ENCODE peak calls at places on chromosomes 13 and 19, in four cellular contexts. C, A, W and L are unnamed samples.

GRCh38 chr19:4059493-4059880 is 7.2 kb downstream of the ZBTB7A start:
- DNase-seq in A (no peak), W (no peak), C (no peak), L (no peak)

GRCh38 chr19:46944918-46945628 is 74.6 kb upstream of the NPAS1 start:
- DNase-seq in W (peak), A (peak), C (peak), L (peak)

GRCh38 chr13:98050041-98050466 is 92.8 kb upstream of the FARP1 start:
- DNase-seq in A (no peak), W (no peak), C (peak), L (peak)

GRCh38 chr19:2575734-2576481 is 100.0 kb downstream of the GADD45B start:
- DNase-seq in A (peak), W (peak), C (peak), L (peak)

GRCh38 chr19:38210458-38210987 is 13.5 kb downstream of the DPF1 start:
- DNase-seq in W (peak), C (peak), A (peak), L (no peak)

GRCh38 chr19:30302076-30302475 is 70.1 kb upstream of the ZNF536 start:
- DNase-seq in C (no peak), A (no peak), W (no peak), L (no peak)

GRCh38 chr13:101382086-101382485 is 34.2 kb downstream of the NALCN start:
- DNase-seq in A (no peak), W (no peak), C (no peak), L (no peak)

GRCh38 chr13:31775686-31776085 is 36.4 kb downstream of the RXFP2 start:
- DNase-seq in W (peak), C (no peak), A (no peak), L (peak)

GRCh38 chr19:41746593-41747227 is 8.6 kb upstream of the CEACAM6 start:
- DNase-seq in C (peak), W (peak), A (peak), L (peak)

GRCh38 chr13:100506600-100507422 is 81.8 kb downstream of the GGACT start:
- DNase-seq in W (no peak), A (no peak), C (no peak), L (peak)

GRCh38 chr13:73556902-73557301 is 498.1 kb downstream of the KLF5 start:
- DNase-seq in A (no peak), W (no peak), C (no peak), L (peak)

GRCh38 chr19:21482863-21483276 is 22.5 kb upstream of the ZNF429 start:
- DNase-seq in A (peak), C (no peak), W (peak), L (peak)

GRCh38 chr13:30748717-30749116 is 13.4 kb downstream of the ALOX5AP start:
- DNase-seq in C (no peak), A (no peak), W (no peak), L (no peak)

GRCh38 chr13:104868806-104869205 is 1666.7 kb downstream of the EFNB2 start:
- DNase-seq in A (no peak), C (no peak), W (no peak), L (no peak)

GRCh38 chr13:112481458-112481857 is 105.3 kb downstream of the SPACA7 start:
- DNase-seq in C (no peak), W (no peak), A (no peak), L (peak)

GRCh38 chr13:44015808-44016207 is 136.1 kb downstream of the LACC1 start:
- DNase-seq in C (no peak), A (no peak), W (no peak), L (no peak)

GRCh38 chr19:13010992-13011652 is 15.8 kb downstream of the NFIX start:
- DNase-seq in A (no peak), C (no peak), W (no peak), L (no peak)

GRCh38 chr13:100297413-100297812 is 208.5 kb downstream of the PCCA start:
- DNase-seq in A (no peak), C (no peak), W (no peak), L (no peak)

GRCh38 chr13:29573190-29573589 is 22.3 kb downstream of the SLC7A1 start:
- DNase-seq in A (peak), W (peak), C (peak), L (peak)

GRCh38 chr19:41521860-41522555 is 54.0 kb upstream of the CEACAM21 start:
- DNase-seq in W (no peak), C (no peak), A (no peak), L (no peak)

GRCh38 chr13:67390462-67391093 is 160.4 kb upstream of the PCDH9 start:
- DNase-seq in A (peak), C (peak), W (peak), L (peak)

GRCh38 chr13:81409284-81409683 is 1068.4 kb upstream of the SPRY2 start:
- DNase-seq in C (no peak), A (no peak), W (no peak), L (no peak)

GRCh38 chr13:55576389-55576788 is 1564.3 kb upstream of the PRR20A start:
- DNase-seq in C (no peak), A (no peak), W (no peak), L (no peak)

GRCh38 chr13:26473571-26474230 is 83.8 kb upstream of the WASF3 start:
- DNase-seq in A (no peak), C (no peak), W (peak), L (no peak)

GRCh38 chr19:52963229-52963760 is 614 bp upstream of the ZNF816 start:
- DNase-seq in W (no peak), C (no peak), A (no peak), L (no peak)

GRCh38 chr13:94352057-94352456 is 127.4 kb downstream of the DCT start:
- DNase-seq in W (peak), A (peak), C (peak), L (peak)

GRCh38 chr13:99027661-99028425 is 50.0 kb upstream of the DOCK9 start:
- DNase-seq in A (no peak), C (no peak), W (no peak), L (no peak)

GRCh38 chr13:63190742-63191141 is 1775.1 kb upstream of the PCDH20 start:
- DNase-seq in W (peak), A (peak), C (peak), L (peak)

GRCh38 chr19:1753730-1754442 is 580 bp downstream of the ONECUT3 start:
- DNase-seq in W (no peak), C (no peak), A (no peak), L (no peak)

GRCh38 chr13:25682221-25682620 is 310.4 kb downstream of the ATP8A2 start:
- DNase-seq in C (no peak), W (no peak), A (no peak), L (no peak)

GRCh38 chr19:4016486-4016885 is 8.9 kb downstream of the PIAS4 start:
- DNase-seq in C (no peak), W (no peak), A (no peak), L (no peak)

GRCh38 chr19:45424191-45425058 is 708 bp upstream of the ERCC1 start:
- DNase-seq in W (peak), C (peak), A (peak), L (peak)

DNA sequence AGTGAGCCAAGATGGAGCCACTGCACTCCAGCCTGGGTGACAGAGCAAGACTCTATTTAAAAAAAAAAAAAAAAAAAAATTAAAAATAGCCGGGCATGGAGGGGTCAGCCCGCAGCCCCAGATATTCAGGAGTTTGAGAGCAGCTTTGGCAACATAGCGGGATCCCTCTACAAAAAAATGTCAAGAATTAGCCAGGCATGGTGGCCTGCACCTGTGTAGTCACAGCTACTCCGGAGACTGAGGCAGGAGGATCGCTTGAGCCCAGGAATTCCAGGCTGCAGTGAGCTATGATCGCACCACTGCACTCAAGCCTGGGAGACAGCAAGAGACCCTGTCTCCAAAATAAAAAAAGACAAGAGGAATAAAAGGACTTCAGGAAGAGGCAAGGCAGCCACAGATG is 716 bp downstream of the AP1M2 start:
- DNase-seq in A (no peak), C (no peak), W (no peak), L (no peak)
- H3K4me3 ChIP-seq in A (no peak), C (no peak), W (no peak), L (no peak)

GRCh38 chr19:55441319-55441691 is 1.8 kb downstream of the SHISA7 start:
- DNase-seq in C (no peak), W (no peak), A (no peak), L (no peak)

GRCh38 chr19:55443824-55444719 is 972 bp upstream of the SHISA7 start:
- DNase-seq in A (no peak), C (no peak), W (no peak), L (no peak)

GRCh38 chr19:55443045-55443823 is at the start of gene SHISA7:
- DNase-seq in C (no peak), W (no peak), A (no peak), L (no peak)

GRCh38 chr19:55441692-55442321 is 1.3 kb downstream of the SHISA7 start:
- DNase-seq in A (no peak), C (no peak), W (no peak), L (no peak)

DNA sequence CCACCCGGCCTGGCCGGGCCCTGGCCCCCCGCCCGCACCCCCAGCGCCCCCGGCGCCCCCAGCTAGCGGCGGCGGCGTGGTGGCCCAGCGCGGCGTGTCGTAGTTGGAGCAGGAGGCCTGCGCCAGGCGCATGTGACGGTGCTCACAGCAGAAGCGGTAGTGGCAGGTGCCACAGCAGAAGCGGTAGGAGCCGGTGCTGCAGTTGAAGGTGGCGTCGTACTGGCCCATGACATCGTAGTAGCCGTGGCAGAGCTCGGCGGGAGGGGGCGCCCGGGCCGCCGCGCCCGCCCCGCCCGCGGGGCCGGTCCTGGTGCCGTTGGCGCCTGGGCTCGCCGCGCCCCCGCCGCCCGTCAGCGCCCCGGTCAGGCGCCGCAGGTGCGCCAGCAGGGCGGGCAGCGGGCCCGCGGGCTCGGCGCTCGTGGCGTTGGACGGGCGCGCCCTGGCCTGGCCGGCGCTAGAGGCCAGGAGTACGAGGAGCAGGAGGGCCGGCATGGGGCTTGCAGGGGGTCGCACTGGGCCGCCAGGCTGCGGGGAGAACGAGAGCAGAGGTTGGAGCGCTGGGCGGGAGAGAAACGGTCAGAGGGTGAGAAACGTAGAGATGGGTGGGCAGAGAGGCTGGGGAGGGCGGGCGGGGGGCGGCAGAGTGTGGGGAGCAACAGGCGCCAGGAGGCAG is 592 bp downstream of the SHISA7 start:
- DNase-seq in A (no peak), W (no peak), C (no peak), L (no peak)
- TF ChIP-seq CTCF in A (no peak), W (no peak), C (no peak), L (no peak)

GRCh38 chr19:18428173-18428836 is 9.1 kb downstream of the SSBP4 start:
- DNase-seq in C (no peak), A (no peak), W (no peak), L (no peak)
- H3K4me3 ChIP-seq in C (no peak), A (peak), W (no peak), L (no peak)

GRCh38 chr13:71477735-71478134 is 389.3 kb downstream of the DACH1 start:
- DNase-seq in C (no peak), A (peak), W (no peak), L (no peak)
- TF ChIP-seq CTCF in C (peak), A (peak), W (no peak), L (peak)

GRCh38 chr13:110559986-110560385 is 1.5 kb downstream of the RAB20 start:
- DNase-seq in W (peak), A (no peak), C (no peak), L (no peak)

GRCh38 chr13:110557610-110558305 is 3.8 kb downstream of the RAB20 start:
- DNase-seq in A (no peak), W (no peak), C (no peak), L (no peak)

GRCh38 chr13:110561335-110562033 is at the start of gene RAB20:
- DNase-seq in A (peak), C (peak), W (peak), L (peak)

GRCh38 chr13:110560606-110561334 is 752 bp downstream of the RAB20 start:
- DNase-seq in W (peak), C (no peak), A (no peak), L (no peak)

DNA sequence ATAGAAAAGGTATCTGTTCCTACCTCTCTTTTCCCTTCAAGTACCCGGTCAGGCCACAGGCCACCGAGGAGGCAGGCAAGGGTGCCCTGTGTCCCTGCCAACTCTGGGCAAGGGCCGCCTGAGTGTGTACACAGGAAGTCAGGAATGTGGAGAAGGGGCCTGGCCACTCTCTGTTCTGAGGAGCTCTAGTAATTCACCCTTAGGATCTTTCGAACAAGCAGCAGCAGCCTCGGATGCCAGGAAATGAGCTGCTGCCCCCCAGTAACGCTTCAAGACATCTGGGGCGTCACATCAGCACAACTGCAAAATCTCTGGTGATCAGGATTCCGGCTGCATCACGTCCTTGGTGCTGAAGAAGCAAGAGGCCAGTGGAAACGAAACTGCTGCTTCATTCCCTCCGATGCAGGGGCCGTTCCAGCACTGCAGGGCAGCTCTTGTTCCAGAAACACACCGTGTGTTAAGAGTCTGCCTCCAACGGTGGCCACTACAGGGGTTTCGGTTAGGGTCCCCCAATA is 2.0 kb downstream of the RAB20 start:
- DNase-seq in W (peak), C (peak), A (peak), L (no peak)
- H3K4me3 ChIP-seq in W (peak), C (peak), A (peak), L (no peak)

GRCh38 chr19:533485-534058 is 2.0 kb downstream of the CDC34 start:
- DNase-seq in A (no peak), W (no peak), C (no peak), L (no peak)

GRCh38 chr19:530133-531008 is 1.2 kb upstream of the CDC34 start:
- DNase-seq in A (no peak), W (no peak), C (no peak), L (no peak)

GRCh38 chr19:532578-533484 is 1.3 kb downstream of the CDC34 start:
- DNase-seq in A (peak), C (peak), W (peak), L (peak)

GRCh38 chr19:531753-532571 is at the start of gene CDC34:
- DNase-seq in A (no peak), W (no peak), C (no peak), L (no peak)

DNA sequence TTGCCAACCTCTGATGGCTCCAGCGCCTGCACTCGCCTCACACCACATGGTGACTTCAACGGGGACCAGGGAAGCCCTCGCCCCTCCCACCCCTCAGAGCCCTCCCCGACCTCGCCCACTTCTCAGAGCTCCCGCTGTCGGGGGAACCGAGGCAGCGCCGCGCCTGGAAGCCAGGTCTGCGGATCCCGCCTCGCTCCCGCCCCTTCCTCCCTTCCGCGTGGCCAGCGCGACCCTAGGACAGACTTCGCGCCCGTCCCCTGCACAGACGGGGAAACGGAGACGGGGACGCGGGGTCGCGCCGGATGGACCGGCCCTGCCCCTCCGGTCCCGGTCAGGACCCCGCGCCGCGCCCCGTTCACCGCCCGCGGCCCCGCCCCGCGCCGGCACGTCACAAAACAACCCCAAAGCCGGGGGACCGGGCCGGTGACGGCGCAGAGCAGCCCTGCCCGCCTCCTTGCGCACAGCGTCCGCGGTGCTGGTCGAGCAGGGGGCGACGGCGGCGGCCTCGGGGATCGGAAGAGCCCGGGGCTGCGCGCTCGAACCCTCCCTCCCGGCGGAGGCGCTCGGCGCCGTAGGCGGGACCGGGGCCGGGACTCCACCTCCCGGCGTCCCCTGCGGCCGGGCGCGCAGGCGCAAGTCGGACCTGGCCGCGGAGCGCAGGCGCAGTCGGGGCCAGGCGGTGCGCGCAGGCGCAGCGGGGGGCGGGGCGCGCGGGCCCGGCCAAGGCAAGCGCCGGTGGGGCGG is 379 bp upstream of the CDC34 start:
- DNase-seq in C (peak), W (peak), A (peak), L (peak)
- TF ChIP-seq CTCF in C (peak), W (no peak), A (peak), L (no peak)

GRCh38 chr13:39048806-39049205 is 10.6 kb downstream of the NHLRC3 start:
- DNase-seq in C (no peak), W (no peak), A (no peak), L (no peak)

GRCh38 chr13:39051157-39051556 is 12.9 kb downstream of the NHLRC3 start:
- DNase-seq in C (peak), A (peak), W (peak), L (peak)

GRCh38 chr13:39044536-39044935 is 6.3 kb downstream of the NHLRC3 start:
- DNase-seq in W (no peak), C (no peak), A (no peak), L (no peak)

GRCh38 chr13:39049274-39049673 is 11.0 kb downstream of the NHLRC3 start:
- DNase-seq in C (no peak), W (no peak), A (no peak), L (no peak)

DNA sequence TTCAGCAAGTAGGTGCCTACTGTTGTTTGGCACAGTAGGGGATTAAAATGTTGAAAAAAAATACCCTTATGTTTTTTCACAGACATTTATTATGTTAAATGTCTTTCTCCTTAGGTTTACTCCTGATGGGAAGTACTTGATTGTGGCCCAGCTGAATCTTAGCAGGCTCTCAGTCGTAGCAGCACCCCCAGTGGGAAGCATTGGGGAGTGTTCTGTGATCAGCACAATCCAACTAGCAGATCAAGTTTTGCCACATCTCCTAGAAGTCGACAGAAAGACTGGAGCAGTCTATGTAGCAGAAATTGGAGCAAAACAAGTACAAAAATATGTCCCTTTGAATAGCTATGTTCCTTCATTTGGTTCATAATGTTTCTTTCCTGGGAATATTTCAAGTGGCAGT is 9.3 kb downstream of the NHLRC3 start:
- DNase-seq in A (peak), W (no peak), C (no peak), L (no peak)
- H3K4me3 ChIP-seq in A (no peak), W (no peak), C (no peak), L (no peak)